ENCODE peak calls at places on chromosome 14, in four cellular contexts. One of them, this sample, is unnamed.
A peak's percentile ranks its signal among the peaks of the same experiment; 100 is the strongest.

GRCh38 chr14:45156067-45156466 is 20.3 kb downstream of the FANCM start:
- DNase-seq in OCI-LY7: no peak
- DNase-seq in A549: no peak
- DNase-seq in heart left ventricle: no peak
- DNase-seq in this sample: no peak

GRCh38 chr14:20684662-20685456 is 499 bp downstream of the RNASE4 start:
- DNase-seq in OCI-LY7: no peak
- DNase-seq in heart left ventricle: peak; percentile 40
- DNase-seq in A549: peak; percentile 34
- DNase-seq in this sample: peak; percentile 76

GRCh38 chr14:103023881-103024473 is 33.4 kb downstream of the CDC42BPB start:
- DNase-seq in A549: no peak
- DNase-seq in OCI-LY7: no peak
- DNase-seq in heart left ventricle: peak; percentile 61
- DNase-seq in this sample: no peak

GRCh38 chr14:45651906-45652305 is 398.9 kb upstream of the MIS18BP1 start:
- DNase-seq in A549: no peak
- DNase-seq in OCI-LY7: no peak
- DNase-seq in heart left ventricle: no peak
- DNase-seq in this sample: no peak

GRCh38 chr14:92409069-92409468 is 86.1 kb downstream of the SLC24A4 start:
- DNase-seq in heart left ventricle: peak; percentile 10
- DNase-seq in OCI-LY7: no peak
- DNase-seq in A549: no peak
- DNase-seq in this sample: peak; percentile 26

GRCh38 chr14:31898835-31899528 is 178.1 kb upstream of the ARHGAP5 start:
- DNase-seq in heart left ventricle: no peak
- DNase-seq in OCI-LY7: no peak
- DNase-seq in A549: no peak
- DNase-seq in this sample: no peak

GRCh38 chr14:59831121-59831730 is 39.4 kb downstream of the RTN1 start:
- DNase-seq in OCI-LY7: no peak
- DNase-seq in A549: no peak
- DNase-seq in heart left ventricle: no peak
- DNase-seq in this sample: no peak

GRCh38 chr14:104293851-104294627 is 155.7 kb downstream of the KIF26A start:
- DNase-seq in OCI-LY7: peak; percentile 23
- DNase-seq in heart left ventricle: no peak
- DNase-seq in A549: peak; percentile 23
- DNase-seq in this sample: peak; percentile 10

GRCh38 chr14:106174206-106174605 is 647.8 kb downstream of the TMEM121 start:
- DNase-seq in OCI-LY7: no peak
- DNase-seq in heart left ventricle: no peak
- DNase-seq in A549: no peak
- DNase-seq in this sample: no peak

DNA sequence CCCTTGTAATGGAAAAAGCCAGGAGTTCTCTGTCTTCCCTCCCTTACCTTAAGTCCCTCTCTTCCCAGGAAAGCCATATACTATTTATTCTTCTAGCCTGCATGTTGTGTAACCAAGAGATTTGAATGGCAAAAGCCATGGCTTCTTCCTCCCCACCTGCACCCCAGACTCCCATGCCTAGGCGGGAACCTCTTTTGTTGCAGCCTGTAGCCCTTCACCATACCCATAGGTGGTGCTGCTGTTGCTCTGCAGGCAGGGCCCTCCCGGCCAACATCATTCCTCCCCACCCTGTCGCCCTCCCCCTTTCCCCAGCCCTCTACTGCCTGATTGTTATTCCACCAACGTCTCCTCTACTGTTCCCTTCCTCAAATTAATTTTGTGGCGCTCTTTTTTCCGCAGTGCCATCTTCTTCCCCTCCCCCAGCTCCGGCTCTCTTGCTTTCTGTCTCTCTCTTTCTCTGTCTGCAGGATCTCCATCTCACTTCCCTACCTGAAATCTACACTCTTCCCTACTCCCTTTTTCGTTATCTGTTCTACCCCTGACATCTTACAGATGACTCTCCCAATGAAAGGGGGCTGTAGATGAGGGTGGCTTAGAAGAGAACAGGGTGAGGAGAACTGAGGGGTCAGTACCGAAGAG is 13.8 kb downstream of the NGDN start:
- DNase-seq in OCI-LY7: peak; percentile 48
- DNase-seq in heart left ventricle: no peak
- DNase-seq in A549: peak; percentile 60
- DNase-seq in this sample: no peak
- TF ChIP-seq CTCF in OCI-LY7: peak; percentile 80
- TF ChIP-seq CTCF in heart left ventricle: no peak
- TF ChIP-seq CTCF in A549: peak; percentile 34
- TF ChIP-seq CTCF in this sample: no peak

GRCh38 chr14:100629098-100629497 is 41.9 kb upstream of the BEGAIN start:
- DNase-seq in A549: no peak
- DNase-seq in OCI-LY7: no peak
- DNase-seq in heart left ventricle: no peak
- DNase-seq in this sample: no peak
- H3K4me3 ChIP-seq in A549: no peak overlapping the region
- H3K4me3 ChIP-seq in OCI-LY7: no peak overlapping the region
- H3K4me3 ChIP-seq in heart left ventricle: no peak overlapping the region
- H3K4me3 ChIP-seq in this sample: no peak overlapping the region

GRCh38 chr14:75823334-75823733 is 158.5 kb downstream of the TGFB3 start:
- DNase-seq in heart left ventricle: no peak
- DNase-seq in OCI-LY7: no peak
- DNase-seq in A549: no peak
- DNase-seq in this sample: no peak
- H3K4me1 ChIP-seq in heart left ventricle: peaks cover 6% of the 10 kb centered on the region
- H3K4me1 ChIP-seq in OCI-LY7: no peaks in the 10 kb centered on the region
- H3K4me1 ChIP-seq in A549: no peaks in the 10 kb centered on the region
- H3K4me1 ChIP-seq in this sample: peaks cover 47% of the 10 kb centered on the region

GRCh38 chr14:81066672-81067071 is 111.3 kb downstream of the TSHR start:
- DNase-seq in A549: no peak
- DNase-seq in heart left ventricle: no peak
- DNase-seq in OCI-LY7: no peak
- DNase-seq in this sample: no peak

GRCh38 chr14:81068384-81068783 is 113.0 kb downstream of the TSHR start:
- DNase-seq in OCI-LY7: no peak
- DNase-seq in A549: no peak
- DNase-seq in heart left ventricle: no peak
- DNase-seq in this sample: no peak

GRCh38 chr14:81062380-81062779 is 107.0 kb downstream of the TSHR start:
- DNase-seq in heart left ventricle: no peak
- DNase-seq in A549: no peak
- DNase-seq in OCI-LY7: no peak
- DNase-seq in this sample: no peak

GRCh38 chr14:81067156-81067555 is 111.7 kb downstream of the TSHR start:
- DNase-seq in heart left ventricle: no peak
- DNase-seq in A549: no peak
- DNase-seq in OCI-LY7: no peak
- DNase-seq in this sample: no peak

DNA sequence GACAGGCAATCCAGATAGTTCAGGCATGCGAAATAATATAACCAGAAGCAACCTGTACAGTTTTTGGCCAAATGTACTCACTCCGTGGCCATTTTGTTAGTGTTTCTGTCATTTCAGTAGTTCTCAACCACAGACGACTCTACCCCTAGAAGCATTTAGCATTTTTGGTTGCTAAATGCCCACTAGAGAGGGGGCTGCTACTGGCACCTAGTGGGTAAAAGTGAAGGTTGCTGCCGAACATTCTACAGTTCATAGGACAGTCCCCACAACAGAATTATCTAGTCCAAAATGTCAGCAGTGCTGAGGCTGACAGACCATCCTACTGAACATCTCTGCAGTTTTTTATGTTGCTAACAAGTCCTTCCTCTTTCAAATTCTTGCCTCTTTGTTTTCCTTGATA is 107.4 kb downstream of the TSHR start:
- DNase-seq in OCI-LY7: peak; percentile 72
- DNase-seq in A549: no peak
- DNase-seq in heart left ventricle: no peak
- DNase-seq in this sample: no peak
- TF ChIP-seq CTCF in OCI-LY7: peak; percentile 87
- TF ChIP-seq CTCF in A549: peak; percentile 24
- TF ChIP-seq CTCF in heart left ventricle: peak; percentile 13
- TF ChIP-seq CTCF in this sample: no peak

GRCh38 chr14:23345987-23346692 is 6.5 kb downstream of the SLC22A17 start:
- DNase-seq in heart left ventricle: no peak
- DNase-seq in A549: no peak
- DNase-seq in OCI-LY7: no peak
- DNase-seq in this sample: no peak

GRCh38 chr14:23346693-23347405 is 5.8 kb downstream of the SLC22A17 start:
- DNase-seq in heart left ventricle: no peak
- DNase-seq in A549: no peak
- DNase-seq in OCI-LY7: no peak
- DNase-seq in this sample: no peak

GRCh38 chr14:23347406-23348296 is 5.0 kb downstream of the SLC22A17 start:
- DNase-seq in A549: no peak
- DNase-seq in OCI-LY7: no peak
- DNase-seq in heart left ventricle: no peak
- DNase-seq in this sample: no peak

GRCh38 chr14:23349156-23349845 is 3.4 kb downstream of the SLC22A17 start:
- DNase-seq in heart left ventricle: no peak
- DNase-seq in OCI-LY7: no peak
- DNase-seq in A549: no peak
- DNase-seq in this sample: no peak

GRCh38 chr14:23348297-23348655 is 4.4 kb downstream of the SLC22A17 start:
- DNase-seq in OCI-LY7: no peak
- DNase-seq in A549: no peak
- DNase-seq in heart left ventricle: no peak
- DNase-seq in this sample: no peak
- H3K4me3 ChIP-seq in OCI-LY7: no peak overlapping the region
- H3K4me3 ChIP-seq in A549: no peak overlapping the region
- H3K4me3 ChIP-seq in heart left ventricle: no peak overlapping the region
- H3K4me3 ChIP-seq in this sample: no peak overlapping the region

GRCh38 chr14:69043007-69043444 is 63.9 kb upstream of the ACTN1 start:
- DNase-seq in heart left ventricle: no peak
- DNase-seq in OCI-LY7: no peak
- DNase-seq in A549: no peak
- DNase-seq in this sample: peak; percentile 61
- H3K4me1 ChIP-seq in heart left ventricle: peaks cover 50% of the 10 kb centered on the region
- H3K4me1 ChIP-seq in OCI-LY7: no peaks in the 10 kb centered on the region
- H3K4me1 ChIP-seq in A549: peaks cover 21% of the 10 kb centered on the region
- H3K4me1 ChIP-seq in this sample: peaks cover 66% of the 10 kb centered on the region

DNA sequence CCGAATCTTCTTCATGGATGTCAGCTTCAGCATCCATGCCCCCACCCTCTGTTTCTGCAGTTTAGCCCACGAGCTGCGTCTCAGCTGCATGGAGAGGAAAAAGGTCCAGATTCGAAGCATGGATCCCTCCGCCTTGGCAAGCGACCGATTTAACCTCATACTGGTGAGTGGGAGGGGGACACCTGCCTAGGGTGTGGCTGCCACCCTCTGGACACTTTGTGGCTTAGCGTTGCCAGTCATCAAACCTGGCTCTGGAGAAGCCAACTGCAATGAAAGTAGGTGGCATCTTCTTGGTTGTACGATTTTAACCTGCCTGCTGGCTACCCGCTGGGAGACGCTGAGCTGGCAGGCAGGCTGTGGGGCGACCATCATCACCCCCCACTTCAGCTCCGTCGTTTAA is 16.7 kb downstream of the DCAF4 start:
- DNase-seq in A549: no peak
- DNase-seq in heart left ventricle: no peak
- DNase-seq in OCI-LY7: no peak
- DNase-seq in this sample: no peak
- TF ChIP-seq CTCF in A549: no peak
- TF ChIP-seq CTCF in heart left ventricle: no peak
- TF ChIP-seq CTCF in OCI-LY7: peak; percentile 12
- TF ChIP-seq CTCF in this sample: no peak

This sample was measured in tibial artery.